ENCODE peak calls at places on chromosome 6, in nine cellular contexts. One of them, this sample, is unnamed.

GRCh38 chr6:99589907-99590493 is 16.6 kb upstream of the PRDM13 start:
- DNase-seq in mammary epithelial cell: no peak
- DNase-seq in ELF-1: no peak
- DNase-seq in EL: no peak
- DNase-seq in activated CD4-positive, alpha-beta T cell treated with anti-CD3 and anti-CD28 coated beads, Interleukin-2, amount 50 U/mL, for 1 hour: no peak
- DNase-seq in MV-4-11: no peak
- DNase-seq in glutamatergic neuron: no peak
- DNase-seq in NCI-H774: no peak
- DNase-seq in cardiac fibroblast: no peak
- DNase-seq in this sample: no peak

GRCh38 chr6:2485116-2485515 is 239.7 kb upstream of the GMDS start:
- DNase-seq in NCI-H774: peak; percentile 56
- DNase-seq in glutamatergic neuron: no peak
- DNase-seq in EL: no peak
- DNase-seq in ELF-1: no peak
- DNase-seq in mammary epithelial cell: no peak
- DNase-seq in MV-4-11: no peak
- DNase-seq in activated CD4-positive, alpha-beta T cell treated with anti-CD3 and anti-CD28 coated beads, Interleukin-2, amount 50 U/mL, for 1 hour: no peak
- DNase-seq in cardiac fibroblast: no peak
- DNase-seq in this sample: peak; percentile 20

GRCh38 chr6:122622404-122622938 is 12.3 kb downstream of the PKIB start:
- DNase-seq in NCI-H774: no peak
- DNase-seq in cardiac fibroblast: no peak
- DNase-seq in activated CD4-positive, alpha-beta T cell treated with anti-CD3 and anti-CD28 coated beads, Interleukin-2, amount 50 U/mL, for 1 hour: no peak
- DNase-seq in glutamatergic neuron: peak; percentile 17
- DNase-seq in MV-4-11: no peak
- DNase-seq in ELF-1: no peak
- DNase-seq in EL: no peak
- DNase-seq in mammary epithelial cell: no peak
- DNase-seq in this sample: no peak

GRCh38 chr6:15549371-15549770 is 113.5 kb downstream of the DTNBP1 start:
- DNase-seq in glutamatergic neuron: no peak
- DNase-seq in activated CD4-positive, alpha-beta T cell treated with anti-CD3 and anti-CD28 coated beads, Interleukin-2, amount 50 U/mL, for 1 hour: no peak
- DNase-seq in mammary epithelial cell: no peak
- DNase-seq in EL: no peak
- DNase-seq in MV-4-11: peak; percentile 52
- DNase-seq in cardiac fibroblast: no peak
- DNase-seq in ELF-1: no peak
- DNase-seq in NCI-H774: no peak
- DNase-seq in this sample: no peak

GRCh38 chr6:53148684-53149083 is at the start of gene GCM1:
- DNase-seq in EL: no peak
- DNase-seq in MV-4-11: no peak
- DNase-seq in glutamatergic neuron: no peak
- DNase-seq in ELF-1: no peak
- DNase-seq in activated CD4-positive, alpha-beta T cell treated with anti-CD3 and anti-CD28 coated beads, Interleukin-2, amount 50 U/mL, for 1 hour: no peak
- DNase-seq in NCI-H774: no peak
- DNase-seq in mammary epithelial cell: no peak
- DNase-seq in cardiac fibroblast: no peak
- DNase-seq in this sample: no peak

GRCh38 chr6:129936329-129937165 is 75.4 kb upstream of the TMEM244 start:
- DNase-seq in NCI-H774: peak; percentile 26
- DNase-seq in glutamatergic neuron: peak; percentile 50
- DNase-seq in MV-4-11: peak; percentile 46
- DNase-seq in activated CD4-positive, alpha-beta T cell treated with anti-CD3 and anti-CD28 coated beads, Interleukin-2, amount 50 U/mL, for 1 hour: peak; percentile 38
- DNase-seq in mammary epithelial cell: peak; percentile 62
- DNase-seq in EL: peak; percentile 82
- DNase-seq in cardiac fibroblast: peak; percentile 83
- DNase-seq in ELF-1: peak; percentile 51
- DNase-seq in this sample: peak; percentile 90

GRCh38 chr6:43254846-43255245 is 11.6 kb downstream of the TTBK1 start:
- DNase-seq in EL: no peak
- DNase-seq in MV-4-11: no peak
- DNase-seq in cardiac fibroblast: no peak
- DNase-seq in mammary epithelial cell: no peak
- DNase-seq in ELF-1: no peak
- DNase-seq in activated CD4-positive, alpha-beta T cell treated with anti-CD3 and anti-CD28 coated beads, Interleukin-2, amount 50 U/mL, for 1 hour: no peak
- DNase-seq in NCI-H774: no peak
- DNase-seq in glutamatergic neuron: no peak
- DNase-seq in this sample: no peak

GRCh38 chr6:33116881-33117711 is 41.3 kb downstream of the HLA-DPB1 start:
- DNase-seq in mammary epithelial cell: no peak
- DNase-seq in ELF-1: peak; percentile 50
- DNase-seq in glutamatergic neuron: peak; percentile 32
- DNase-seq in cardiac fibroblast: no peak
- DNase-seq in EL: peak; percentile 7
- DNase-seq in NCI-H774: no peak
- DNase-seq in MV-4-11: no peak
- DNase-seq in activated CD4-positive, alpha-beta T cell treated with anti-CD3 and anti-CD28 coated beads, Interleukin-2, amount 50 U/mL, for 1 hour: no peak
- DNase-seq in this sample: no peak

GRCh38 chr6:160991411-160992322 is at the start of gene MAP3K4:
- DNase-seq in EL: peak; percentile 72
- DNase-seq in activated CD4-positive, alpha-beta T cell treated with anti-CD3 and anti-CD28 coated beads, Interleukin-2, amount 50 U/mL, for 1 hour: peak; percentile 76
- DNase-seq in glutamatergic neuron: peak; percentile 87
- DNase-seq in NCI-H774: peak; percentile 70
- DNase-seq in cardiac fibroblast: peak; percentile 83
- DNase-seq in MV-4-11: peak; percentile 49
- DNase-seq in mammary epithelial cell: peak; percentile 81
- DNase-seq in ELF-1: peak; percentile 86
- DNase-seq in this sample: peak; percentile 75

This sample was measured in MCF 10A.